ENCODE peak calls at places on chromosomes 13 and 19, in six cellular contexts. One of them, this sample, is unnamed.

GRCh38 chr13:52842440-52842839 is 6.0 kb downstream of the PCDH8 start:
- DNase-seq in H9: no peak
- DNase-seq in CD4-positive, CD25-positive, alpha-beta regulatory T cell: no peak
- DNase-seq in cardiac muscle cell: no peak
- DNase-seq in left ventricle myocardium inferior: no peak
- DNase-seq in tibial artery: no peak
- DNase-seq in this sample: no peak

GRCh38 chr13:42895781-42896180 is 96.3 kb downstream of the EPSTI1 start:
- DNase-seq in left ventricle myocardium inferior: no peak
- DNase-seq in cardiac muscle cell: no peak
- DNase-seq in CD4-positive, CD25-positive, alpha-beta regulatory T cell: no peak
- DNase-seq in H9: no peak
- DNase-seq in tibial artery: no peak
- DNase-seq in this sample: no peak

GRCh38 chr19:57363734-57364181 is 407 bp downstream of the TRAPPC2B start:
- DNase-seq in cardiac muscle cell: peak; percentile 23
- DNase-seq in tibial artery: no peak
- DNase-seq in H9: no peak
- DNase-seq in left ventricle myocardium inferior: no peak
- DNase-seq in CD4-positive, CD25-positive, alpha-beta regulatory T cell: no peak
- DNase-seq in this sample: no peak

GRCh38 chr19:4101496-4101770 is 22.5 kb downstream of the MAP2K2 start:
- DNase-seq in CD4-positive, CD25-positive, alpha-beta regulatory T cell: no peak
- DNase-seq in tibial artery: no peak
- DNase-seq in H9: no peak
- DNase-seq in cardiac muscle cell: no peak
- DNase-seq in left ventricle myocardium inferior: no peak
- DNase-seq in this sample: no peak

GRCh38 chr13:90968510-90968909 is 379.0 kb upstream of the MIR17HG start:
- DNase-seq in tibial artery: no peak
- DNase-seq in CD4-positive, CD25-positive, alpha-beta regulatory T cell: no peak
- DNase-seq in cardiac muscle cell: peak; percentile 58
- DNase-seq in H9: peak; percentile 48
- DNase-seq in left ventricle myocardium inferior: no peak
- DNase-seq in this sample: no peak

GRCh38 chr19:23971598-23971997 is 56.9 kb downstream of the ZNF726 start:
- DNase-seq in left ventricle myocardium inferior: no peak
- DNase-seq in H9: no peak
- DNase-seq in CD4-positive, CD25-positive, alpha-beta regulatory T cell: no peak
- DNase-seq in tibial artery: no peak
- DNase-seq in cardiac muscle cell: no peak
- DNase-seq in this sample: no peak

GRCh38 chr19:48844472-48844871 is 8.2 kb upstream of the HSD17B14 start:
- DNase-seq in cardiac muscle cell: no peak
- DNase-seq in left ventricle myocardium inferior: no peak
- DNase-seq in tibial artery: no peak
- DNase-seq in CD4-positive, CD25-positive, alpha-beta regulatory T cell: no peak
- DNase-seq in H9: peak; percentile 64
- DNase-seq in this sample: no peak

GRCh38 chr19:17806945-17807344 is 12.0 kb downstream of the B3GNT3 start:
- DNase-seq in tibial artery: no peak
- DNase-seq in left ventricle myocardium inferior: no peak
- DNase-seq in CD4-positive, CD25-positive, alpha-beta regulatory T cell: no peak
- DNase-seq in H9: no peak
- DNase-seq in cardiac muscle cell: no peak
- DNase-seq in this sample: no peak

GRCh38 chr13:48494874-48495273 is 38.0 kb downstream of the RCBTB2 start:
- DNase-seq in H9: no peak
- DNase-seq in left ventricle myocardium inferior: no peak
- DNase-seq in CD4-positive, CD25-positive, alpha-beta regulatory T cell: no peak
- DNase-seq in tibial artery: no peak
- DNase-seq in cardiac muscle cell: no peak
- DNase-seq in this sample: no peak

GRCh38 chr19:4930664-4931063 is 21.4 kb downstream of the UHRF1 start:
- DNase-seq in tibial artery: no peak
- DNase-seq in H9: no peak
- DNase-seq in cardiac muscle cell: no peak
- DNase-seq in left ventricle myocardium inferior: no peak
- DNase-seq in CD4-positive, CD25-positive, alpha-beta regulatory T cell: no peak
- DNase-seq in this sample: no peak

GRCh38 chr13:81987159-81987558 is 1646.2 kb upstream of the SPRY2 start:
- DNase-seq in H9: no peak
- DNase-seq in left ventricle myocardium inferior: no peak
- DNase-seq in CD4-positive, CD25-positive, alpha-beta regulatory T cell: no peak
- DNase-seq in tibial artery: no peak
- DNase-seq in cardiac muscle cell: no peak
- DNase-seq in this sample: no peak

GRCh38 chr19:4172861-4173473 is 9.4 kb downstream of the SIRT6 start:
- DNase-seq in H9: peak; percentile 85
- DNase-seq in cardiac muscle cell: peak; percentile 89
- DNase-seq in tibial artery: no peak
- DNase-seq in CD4-positive, CD25-positive, alpha-beta regulatory T cell: peak; percentile 55
- DNase-seq in left ventricle myocardium inferior: peak; percentile 47
- DNase-seq in this sample: peak; percentile 82

GRCh38 chr13:33075996-33076395 is 59.8 kb downstream of the KL start:
- DNase-seq in tibial artery: no peak
- DNase-seq in cardiac muscle cell: no peak
- DNase-seq in left ventricle myocardium inferior: no peak
- DNase-seq in H9: no peak
- DNase-seq in CD4-positive, CD25-positive, alpha-beta regulatory T cell: no peak
- DNase-seq in this sample: no peak

GRCh38 chr13:100630564-100630963 is 42.0 kb upstream of the GGACT start:
- DNase-seq in CD4-positive, CD25-positive, alpha-beta regulatory T cell: no peak
- DNase-seq in left ventricle myocardium inferior: no peak
- DNase-seq in tibial artery: no peak
- DNase-seq in cardiac muscle cell: no peak
- DNase-seq in H9: no peak
- DNase-seq in this sample: no peak

GRCh38 chr19:11131471-11131870 is 24.1 kb downstream of the SPC24 start:
- DNase-seq in left ventricle myocardium inferior: no peak
- DNase-seq in tibial artery: no peak
- DNase-seq in cardiac muscle cell: no peak
- DNase-seq in CD4-positive, CD25-positive, alpha-beta regulatory T cell: no peak
- DNase-seq in H9: no peak
- DNase-seq in this sample: no peak

GRCh38 chr13:75927183-75927582 is 291.1 kb downstream of the LMO7 start:
- DNase-seq in H9: no peak
- DNase-seq in cardiac muscle cell: no peak
- DNase-seq in tibial artery: no peak
- DNase-seq in left ventricle myocardium inferior: no peak
- DNase-seq in CD4-positive, CD25-positive, alpha-beta regulatory T cell: no peak
- DNase-seq in this sample: no peak

GRCh38 chr19:38211206-38211605 is 12.8 kb downstream of the DPF1 start:
- DNase-seq in cardiac muscle cell: no peak
- DNase-seq in CD4-positive, CD25-positive, alpha-beta regulatory T cell: no peak
- DNase-seq in H9: peak; percentile 64
- DNase-seq in left ventricle myocardium inferior: no peak
- DNase-seq in tibial artery: no peak
- DNase-seq in this sample: no peak

GRCh38 chr13:93981578-93981977 is 497.9 kb downstream of the DCT start:
- DNase-seq in H9: no peak
- DNase-seq in left ventricle myocardium inferior: no peak
- DNase-seq in cardiac muscle cell: no peak
- DNase-seq in CD4-positive, CD25-positive, alpha-beta regulatory T cell: no peak
- DNase-seq in tibial artery: no peak
- DNase-seq in this sample: no peak

GRCh38 chr13:101019126-101019525 is 344.5 kb upstream of the TMTC4 start:
- DNase-seq in tibial artery: no peak
- DNase-seq in CD4-positive, CD25-positive, alpha-beta regulatory T cell: no peak
- DNase-seq in cardiac muscle cell: no peak
- DNase-seq in left ventricle myocardium inferior: no peak
- DNase-seq in H9: no peak
- DNase-seq in this sample: no peak

GRCh38 chr13:112624602-112625430 is 36.9 kb upstream of the TUBGCP3 start:
- DNase-seq in CD4-positive, CD25-positive, alpha-beta regulatory T cell: no peak
- DNase-seq in tibial artery: no peak
- DNase-seq in cardiac muscle cell: no peak
- DNase-seq in H9: no peak
- DNase-seq in left ventricle myocardium inferior: no peak
- DNase-seq in this sample: no peak

GRCh38 chr13:21511841-21512240 is 52.7 kb upstream of the ZDHHC20 start:
- DNase-seq in cardiac muscle cell: no peak
- DNase-seq in H9: no peak
- DNase-seq in tibial artery: no peak
- DNase-seq in CD4-positive, CD25-positive, alpha-beta regulatory T cell: no peak
- DNase-seq in left ventricle myocardium inferior: no peak
- DNase-seq in this sample: no peak

GRCh38 chr19:16002380-16002779 is 53.6 kb downstream of the OR10H4 start:
- DNase-seq in tibial artery: no peak
- DNase-seq in left ventricle myocardium inferior: no peak
- DNase-seq in CD4-positive, CD25-positive, alpha-beta regulatory T cell: no peak
- DNase-seq in cardiac muscle cell: no peak
- DNase-seq in H9: no peak
- DNase-seq in this sample: no peak

GRCh38 chr19:54461201-54462071 is 2.1 kb downstream of the LENG9 start:
- DNase-seq in tibial artery: peak; percentile 67
- DNase-seq in H9: no peak
- DNase-seq in CD4-positive, CD25-positive, alpha-beta regulatory T cell: no peak
- DNase-seq in left ventricle myocardium inferior: no peak
- DNase-seq in cardiac muscle cell: no peak
- DNase-seq in this sample: peak; percentile 21

GRCh38 chr19:16449330-16449961 is 22.3 kb downstream of the EPS15L1 start:
- DNase-seq in CD4-positive, CD25-positive, alpha-beta regulatory T cell: no peak
- DNase-seq in H9: no peak
- DNase-seq in left ventricle myocardium inferior: no peak
- DNase-seq in tibial artery: no peak
- DNase-seq in cardiac muscle cell: no peak
- DNase-seq in this sample: no peak

GRCh38 chr19:58480481-58480830 is 4.3 kb downstream of the ZNF446 start:
- DNase-seq in cardiac muscle cell: no peak
- DNase-seq in H9: no peak
- DNase-seq in CD4-positive, CD25-positive, alpha-beta regulatory T cell: no peak
- DNase-seq in left ventricle myocardium inferior: no peak
- DNase-seq in tibial artery: no peak
- DNase-seq in this sample: no peak

GRCh38 chr19:58480831-58481230 is 4.7 kb downstream of the ZNF446 start:
- DNase-seq in left ventricle myocardium inferior: no peak
- DNase-seq in cardiac muscle cell: no peak
- DNase-seq in H9: no peak
- DNase-seq in CD4-positive, CD25-positive, alpha-beta regulatory T cell: no peak
- DNase-seq in tibial artery: no peak
- DNase-seq in this sample: no peak

GRCh38 chr19:58479736-58480480 is 3.8 kb downstream of the ZNF446 start:
- DNase-seq in CD4-positive, CD25-positive, alpha-beta regulatory T cell: no peak
- DNase-seq in tibial artery: no peak
- DNase-seq in left ventricle myocardium inferior: no peak
- DNase-seq in H9: peak; percentile 20
- DNase-seq in cardiac muscle cell: no peak
- DNase-seq in this sample: no peak

GRCh38 chr19:58477871-58478270 is 1.7 kb downstream of the ZNF446 start:
- DNase-seq in CD4-positive, CD25-positive, alpha-beta regulatory T cell: no peak
- DNase-seq in H9: peak; percentile 22
- DNase-seq in tibial artery: no peak
- DNase-seq in cardiac muscle cell: no peak
- DNase-seq in left ventricle myocardium inferior: no peak
- DNase-seq in this sample: no peak

DNA sequence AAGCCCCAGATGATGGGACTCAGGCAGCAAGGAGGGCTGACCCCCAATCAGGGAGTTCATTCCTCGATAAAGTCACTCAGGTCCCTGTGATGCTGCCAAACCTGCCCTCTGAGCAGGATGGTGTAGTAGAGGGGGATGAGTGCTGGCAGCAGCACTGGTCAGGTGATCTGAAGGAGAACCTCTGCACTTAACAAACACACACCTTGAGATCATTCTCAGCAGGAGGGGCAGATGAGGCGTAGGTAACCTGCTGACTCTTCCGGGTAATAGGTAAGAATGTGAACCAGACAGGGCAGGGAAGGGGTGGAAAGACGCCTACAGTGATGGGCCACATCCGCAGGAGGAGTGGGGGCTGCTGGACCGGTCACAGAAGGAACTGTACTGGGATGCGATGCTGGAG is 3.2 kb downstream of the ZNF446 start:
- DNase-seq in H9: peak; percentile 22
- DNase-seq in left ventricle myocardium inferior: no peak
- DNase-seq in cardiac muscle cell: no peak
- DNase-seq in tibial artery: no peak
- DNase-seq in CD4-positive, CD25-positive, alpha-beta regulatory T cell: no peak
- DNase-seq in this sample: no peak
- H3K4me1 ChIP-seq in H9: no peaks in the 10 kb centered on the region
- H3K4me1 ChIP-seq in left ventricle myocardium inferior: peaks cover 25% of the 10 kb centered on the region
- H3K4me1 ChIP-seq in cardiac muscle cell: peaks cover 10% of the 10 kb centered on the region
- H3K4me1 ChIP-seq in tibial artery: peaks cover 22% of the 10 kb centered on the region
- H3K4me1 ChIP-seq in CD4-positive, CD25-positive, alpha-beta regulatory T cell: peaks cover 21% of the 10 kb centered on the region
- H3K4me1 ChIP-seq in this sample: peaks cover 14% of the 10 kb centered on the region

GRCh38 chr13:51583469-51583874 is 790 bp upstream of the WDFY2 start:
- DNase-seq in tibial artery: no peak
- DNase-seq in H9: no peak
- DNase-seq in CD4-positive, CD25-positive, alpha-beta regulatory T cell: no peak
- DNase-seq in left ventricle myocardium inferior: no peak
- DNase-seq in cardiac muscle cell: no peak
- DNase-seq in this sample: no peak

GRCh38 chr13:51583875-51584730 is at the start of gene WDFY2:
- DNase-seq in CD4-positive, CD25-positive, alpha-beta regulatory T cell: peak; percentile 99
- DNase-seq in cardiac muscle cell: peak; percentile 100
- DNase-seq in left ventricle myocardium inferior: peak; percentile 99
- DNase-seq in H9: peak; percentile 100
- DNase-seq in tibial artery: peak; percentile 100
- DNase-seq in this sample: peak; percentile 99

GRCh38 chr13:51585696-51586095 is 1.4 kb downstream of the WDFY2 start:
- DNase-seq in left ventricle myocardium inferior: no peak
- DNase-seq in H9: no peak
- DNase-seq in CD4-positive, CD25-positive, alpha-beta regulatory T cell: no peak
- DNase-seq in tibial artery: no peak
- DNase-seq in cardiac muscle cell: no peak
- DNase-seq in this sample: no peak

GRCh38 chr13:51585234-51585672 is 991 bp downstream of the WDFY2 start:
- DNase-seq in left ventricle myocardium inferior: no peak
- DNase-seq in CD4-positive, CD25-positive, alpha-beta regulatory T cell: no peak
- DNase-seq in cardiac muscle cell: peak; percentile 29
- DNase-seq in H9: no peak
- DNase-seq in tibial artery: no peak
- DNase-seq in this sample: no peak

GRCh38 chr13:51584731-51585191 is 499 bp downstream of the WDFY2 start:
- DNase-seq in CD4-positive, CD25-positive, alpha-beta regulatory T cell: peak; percentile 69
- DNase-seq in tibial artery: no peak
- DNase-seq in left ventricle myocardium inferior: peak; percentile 49
- DNase-seq in H9: peak; percentile 76
- DNase-seq in cardiac muscle cell: peak; percentile 66
- DNase-seq in this sample: peak; percentile 55
- H3K4me1 ChIP-seq in CD4-positive, CD25-positive, alpha-beta regulatory T cell: peaks cover 17% of the 10 kb centered on the region
- H3K4me1 ChIP-seq in tibial artery: peaks cover 13% of the 10 kb centered on the region
- H3K4me1 ChIP-seq in left ventricle myocardium inferior: peaks cover 50% of the 10 kb centered on the region
- H3K4me1 ChIP-seq in H9: peaks cover 16% of the 10 kb centered on the region
- H3K4me1 ChIP-seq in cardiac muscle cell: peaks cover 31% of the 10 kb centered on the region
- H3K4me1 ChIP-seq in this sample: peaks cover 12% of the 10 kb centered on the region

DNA sequence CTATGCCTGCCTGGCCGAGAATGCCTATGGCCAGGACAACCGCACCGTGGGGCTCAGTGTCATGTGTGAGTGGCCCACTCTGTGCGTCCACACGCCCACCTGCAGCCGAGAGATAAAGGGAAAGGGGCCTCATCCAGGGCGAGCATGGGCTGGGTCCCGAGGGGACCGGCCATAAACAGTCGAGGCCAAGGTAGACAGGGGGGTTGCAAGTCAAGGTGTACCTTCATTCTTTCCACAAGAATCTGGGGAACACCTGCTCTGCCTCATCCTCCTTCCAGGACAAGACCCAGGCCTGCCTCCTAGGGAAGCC is 8.3 kb downstream of the MAG start:
- DNase-seq in H9: no peak
- DNase-seq in CD4-positive, CD25-positive, alpha-beta regulatory T cell: no peak
- DNase-seq in left ventricle myocardium inferior: no peak
- DNase-seq in tibial artery: no peak
- DNase-seq in cardiac muscle cell: no peak
- DNase-seq in this sample: no peak
- H3K4me1 ChIP-seq in H9: no peaks in the 10 kb centered on the region
- H3K4me1 ChIP-seq in CD4-positive, CD25-positive, alpha-beta regulatory T cell: peaks cover 11% of the 10 kb centered on the region
- H3K4me1 ChIP-seq in left ventricle myocardium inferior: no peaks in the 10 kb centered on the region
- H3K4me1 ChIP-seq in tibial artery: no peaks in the 10 kb centered on the region
- H3K4me1 ChIP-seq in cardiac muscle cell: no peaks in the 10 kb centered on the region
- H3K4me1 ChIP-seq in this sample: no peaks in the 10 kb centered on the region

GRCh38 chr13:40961826-40962225 is 57.3 kb downstream of the ELF1 start:
- DNase-seq in cardiac muscle cell: no peak
- DNase-seq in CD4-positive, CD25-positive, alpha-beta regulatory T cell: no peak
- DNase-seq in left ventricle myocardium inferior: no peak
- DNase-seq in H9: no peak
- DNase-seq in tibial artery: no peak
- DNase-seq in this sample: no peak
- H3K4me1 ChIP-seq in cardiac muscle cell: no peaks in the 10 kb centered on the region
- H3K4me1 ChIP-seq in CD4-positive, CD25-positive, alpha-beta regulatory T cell: peaks cover 58% of the 10 kb centered on the region
- H3K4me1 ChIP-seq in left ventricle myocardium inferior: peaks cover 61% of the 10 kb centered on the region
- H3K4me1 ChIP-seq in H9: no peaks in the 10 kb centered on the region
- H3K4me1 ChIP-seq in tibial artery: no peaks in the 10 kb centered on the region
- H3K4me1 ChIP-seq in this sample: peaks cover 18% of the 10 kb centered on the region